ENCODE peak calls at places on chromosome 22, in four cellular contexts. B, Q, A and F are unnamed samples.

GRCh38 chr22:37588540-37589215 is 8.8 kb upstream of the LGALS2 start:
- DNase-seq in B (no peak), A (no peak), Q (no peak), F (no peak)

GRCh38 chr22:39994566-39995345 is at the start of gene FAM83F:
- DNase-seq in B (no peak), A (no peak), Q (no peak), F (peak)

GRCh38 chr22:37674951-37675929 is at the start of gene LGALS1:
- DNase-seq in Q (peak), A (peak), B (peak), F (peak)

GRCh38 chr22:41478891-41479521 is 10.1 kb downstream of the ACO2 start:
- DNase-seq in Q (no peak), A (no peak), B (peak), F (no peak)

GRCh38 chr22:41264408-41264941 is 21.5 kb downstream of the RANGAP1 start:
- DNase-seq in A (no peak), B (no peak), Q (no peak), F (no peak)

GRCh38 chr22:48558606-48559402 is 1268.9 kb downstream of the BRD1 start:
- DNase-seq in B (no peak), A (no peak), Q (no peak), F (no peak)

GRCh38 chr22:20312396-20313191 is 7.3 kb downstream of the DGCR6L start:
- DNase-seq in A (no peak), Q (no peak), B (no peak), F (peak)

GRCh38 chr22:26621663-26622062 is at the start of gene CRYBA4:
- DNase-seq in A (no peak), B (no peak), Q (no peak), F (no peak)

GRCh38 chr22:30159561-30160353 is 79.5 kb downstream of the HORMAD2 start:
- DNase-seq in B (peak), A (no peak), Q (no peak), F (peak)